ENCODE peak calls at places on chromosomes 6 and 20, in eight cellular contexts. One of them, this sample, is unnamed.

GRCh38 chr20:3071610-3072529 is at the start of gene OXT:
- DNase-seq in colonic mucosa: peak
- DNase-seq in psoas muscle: peak
- DNase-seq in naive thymus-derived CD4-positive, alpha-beta T cell: peak
- DNase-seq in WERI-Rb-1: no peak
- DNase-seq in Peyer's patch: peak
- DNase-seq in K562: no peak
- DNase-seq in AG04450: no peak
- DNase-seq in this sample: peak

GRCh38 chr20:56445540-56445939 is 22.9 kb upstream of the RTF2 start:
- DNase-seq in colonic mucosa: no peak
- DNase-seq in psoas muscle: no peak
- DNase-seq in naive thymus-derived CD4-positive, alpha-beta T cell: no peak
- DNase-seq in WERI-Rb-1: no peak
- DNase-seq in Peyer's patch: no peak
- DNase-seq in K562: no peak
- DNase-seq in AG04450: no peak
- DNase-seq in this sample: peak

GRCh38 chr6:35583893-35584688 is 71.4 kb upstream of the TULP1 start:
- DNase-seq in colonic mucosa: peak
- DNase-seq in psoas muscle: no peak
- DNase-seq in naive thymus-derived CD4-positive, alpha-beta T cell: peak
- DNase-seq in WERI-Rb-1: peak
- DNase-seq in Peyer's patch: peak
- DNase-seq in K562: peak
- DNase-seq in AG04450: peak
- DNase-seq in this sample: peak

GRCh38 chr6:124234806-124235205 is 431.1 kb downstream of the NKAIN2 start:
- DNase-seq in colonic mucosa: no peak
- DNase-seq in psoas muscle: no peak
- DNase-seq in naive thymus-derived CD4-positive, alpha-beta T cell: no peak
- DNase-seq in WERI-Rb-1: no peak
- DNase-seq in Peyer's patch: no peak
- DNase-seq in K562: no peak
- DNase-seq in AG04450: no peak
- DNase-seq in this sample: no peak

GRCh38 chr20:47704746-47705496 is 80.4 kb downstream of the SULF2 start:
- DNase-seq in colonic mucosa: no peak
- DNase-seq in psoas muscle: peak
- DNase-seq in naive thymus-derived CD4-positive, alpha-beta T cell: no peak
- DNase-seq in WERI-Rb-1: no peak
- DNase-seq in Peyer's patch: no peak
- DNase-seq in K562: no peak
- DNase-seq in AG04450: no peak
- DNase-seq in this sample: no peak

GRCh38 chr6:156953125-156953477 is 175.9 kb downstream of the ARID1B start:
- DNase-seq in colonic mucosa: no peak
- DNase-seq in psoas muscle: no peak
- DNase-seq in naive thymus-derived CD4-positive, alpha-beta T cell: no peak
- DNase-seq in WERI-Rb-1: no peak
- DNase-seq in Peyer's patch: no peak
- DNase-seq in K562: no peak
- DNase-seq in AG04450: no peak
- DNase-seq in this sample: no peak

GRCh38 chr20:671252-672030 is 4.2 kb downstream of the SCRT2 start:
- DNase-seq in colonic mucosa: no peak
- DNase-seq in psoas muscle: no peak
- DNase-seq in naive thymus-derived CD4-positive, alpha-beta T cell: no peak
- DNase-seq in WERI-Rb-1: no peak
- DNase-seq in Peyer's patch: no peak
- DNase-seq in K562: peak
- DNase-seq in AG04450: no peak
- DNase-seq in this sample: no peak

GRCh38 chr20:62539208-62539607 is 63.4 kb upstream of the GATA5 start:
- DNase-seq in colonic mucosa: no peak
- DNase-seq in psoas muscle: no peak
- DNase-seq in naive thymus-derived CD4-positive, alpha-beta T cell: no peak
- DNase-seq in WERI-Rb-1: no peak
- DNase-seq in Peyer's patch: no peak
- DNase-seq in K562: no peak
- DNase-seq in AG04450: no peak
- DNase-seq in this sample: no peak

GRCh38 chr6:36679043-36679821 is 718 bp downstream of the CDKN1A start:
- DNase-seq in colonic mucosa: peak
- DNase-seq in psoas muscle: peak
- DNase-seq in naive thymus-derived CD4-positive, alpha-beta T cell: peak
- DNase-seq in WERI-Rb-1: peak
- DNase-seq in Peyer's patch: peak
- DNase-seq in K562: peak
- DNase-seq in AG04450: no peak
- DNase-seq in this sample: peak

GRCh38 chr20:40286991-40287531 is 402.0 kb downstream of the MAFB start:
- DNase-seq in colonic mucosa: peak
- DNase-seq in psoas muscle: peak
- DNase-seq in naive thymus-derived CD4-positive, alpha-beta T cell: no peak
- DNase-seq in WERI-Rb-1: no peak
- DNase-seq in Peyer's patch: no peak
- DNase-seq in K562: no peak
- DNase-seq in AG04450: no peak
- DNase-seq in this sample: peak
- H3K27ac ChIP-seq in colonic mucosa: no peak
- H3K27ac ChIP-seq in psoas muscle: peak
- H3K27ac ChIP-seq in naive thymus-derived CD4-positive, alpha-beta T cell: no peak
- H3K27ac ChIP-seq in WERI-Rb-1: no peak
- H3K27ac ChIP-seq in Peyer's patch: no peak
- H3K27ac ChIP-seq in K562: no peak
- H3K27ac ChIP-seq in AG04450: no peak
- H3K27ac ChIP-seq in this sample: peak

DNA sequence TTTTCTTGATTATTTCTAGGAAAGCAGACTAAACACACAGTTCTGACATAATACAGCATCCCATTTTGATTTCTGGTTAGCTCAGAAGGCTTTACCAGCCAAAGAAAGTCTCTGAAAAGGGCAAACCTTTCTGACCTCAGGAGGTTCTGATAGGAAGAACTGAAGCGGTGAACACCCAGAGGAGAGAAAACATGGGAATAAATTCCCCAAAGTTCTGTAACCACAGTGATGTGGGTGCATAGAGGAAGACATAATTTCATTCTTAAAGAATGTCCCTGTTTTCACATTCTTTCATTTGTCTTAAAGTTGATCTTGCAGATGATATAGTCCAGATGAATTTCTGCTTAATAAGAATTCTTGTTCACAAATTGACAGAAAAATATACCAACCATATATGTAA is 60.3 kb downstream of the RSPO3 start:
- DNase-seq in colonic mucosa: no peak
- DNase-seq in psoas muscle: no peak
- DNase-seq in naive thymus-derived CD4-positive, alpha-beta T cell: no peak
- DNase-seq in WERI-Rb-1: no peak
- DNase-seq in Peyer's patch: no peak
- DNase-seq in K562: no peak
- DNase-seq in AG04450: no peak
- DNase-seq in this sample: no peak
- H3K27ac ChIP-seq in colonic mucosa: no peak
- H3K27ac ChIP-seq in psoas muscle: no peak
- H3K27ac ChIP-seq in naive thymus-derived CD4-positive, alpha-beta T cell: no peak
- H3K27ac ChIP-seq in WERI-Rb-1: no peak
- H3K27ac ChIP-seq in Peyer's patch: no peak
- H3K27ac ChIP-seq in K562: no peak
- H3K27ac ChIP-seq in AG04450: no peak
- H3K27ac ChIP-seq in this sample: no peak

GRCh38 chr6:24985313-24985712 is 49.6 kb upstream of the RIPOR2 start:
- DNase-seq in colonic mucosa: no peak
- DNase-seq in psoas muscle: no peak
- DNase-seq in naive thymus-derived CD4-positive, alpha-beta T cell: no peak
- DNase-seq in WERI-Rb-1: peak
- DNase-seq in Peyer's patch: no peak
- DNase-seq in K562: no peak
- DNase-seq in AG04450: no peak
- DNase-seq in this sample: no peak

GRCh38 chr6:24981385-24981758 is 45.6 kb upstream of the RIPOR2 start:
- DNase-seq in colonic mucosa: no peak
- DNase-seq in psoas muscle: no peak
- DNase-seq in naive thymus-derived CD4-positive, alpha-beta T cell: no peak
- DNase-seq in WERI-Rb-1: no peak
- DNase-seq in Peyer's patch: no peak
- DNase-seq in K562: no peak
- DNase-seq in AG04450: no peak
- DNase-seq in this sample: no peak

GRCh38 chr6:24982231-24982630 is 46.5 kb upstream of the RIPOR2 start:
- DNase-seq in colonic mucosa: no peak
- DNase-seq in psoas muscle: no peak
- DNase-seq in naive thymus-derived CD4-positive, alpha-beta T cell: no peak
- DNase-seq in WERI-Rb-1: no peak
- DNase-seq in Peyer's patch: no peak
- DNase-seq in K562: no peak
- DNase-seq in AG04450: no peak
- DNase-seq in this sample: no peak

GRCh38 chr6:24980507-24981384 is 45.0 kb upstream of the RIPOR2 start:
- DNase-seq in colonic mucosa: no peak
- DNase-seq in psoas muscle: no peak
- DNase-seq in naive thymus-derived CD4-positive, alpha-beta T cell: no peak
- DNase-seq in WERI-Rb-1: no peak
- DNase-seq in Peyer's patch: no peak
- DNase-seq in K562: no peak
- DNase-seq in AG04450: no peak
- DNase-seq in this sample: no peak
- H3K27ac ChIP-seq in colonic mucosa: no peak
- H3K27ac ChIP-seq in psoas muscle: no peak
- H3K27ac ChIP-seq in naive thymus-derived CD4-positive, alpha-beta T cell: no peak
- H3K27ac ChIP-seq in WERI-Rb-1: no peak
- H3K27ac ChIP-seq in Peyer's patch: no peak
- H3K27ac ChIP-seq in K562: no peak
- H3K27ac ChIP-seq in AG04450: no peak
- H3K27ac ChIP-seq in this sample: peak

DNA sequence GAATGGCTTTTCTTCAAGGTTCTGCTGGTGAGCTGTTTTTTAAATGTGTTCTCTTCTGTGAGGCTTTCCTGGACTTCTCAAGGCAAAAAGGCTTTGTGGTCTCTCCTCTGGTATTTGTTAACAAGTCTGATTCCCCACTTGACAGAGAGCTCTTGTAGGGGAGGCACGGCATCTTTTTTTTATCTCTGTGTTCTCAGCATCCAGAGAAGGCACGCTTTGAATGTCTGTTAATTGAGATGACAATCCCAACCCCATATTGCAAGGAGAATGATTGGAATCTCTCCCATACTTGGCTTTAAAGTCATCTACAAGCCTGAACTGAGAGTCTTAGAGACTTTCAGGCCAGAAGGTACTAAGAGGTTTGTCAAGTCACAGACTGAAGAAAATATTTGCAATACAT is 22.6 kb downstream of the EDN1 start:
- DNase-seq in colonic mucosa: no peak
- DNase-seq in psoas muscle: no peak
- DNase-seq in naive thymus-derived CD4-positive, alpha-beta T cell: no peak
- DNase-seq in WERI-Rb-1: no peak
- DNase-seq in Peyer's patch: no peak
- DNase-seq in K562: no peak
- DNase-seq in AG04450: no peak
- DNase-seq in this sample: no peak
- H3K27ac ChIP-seq in colonic mucosa: no peak
- H3K27ac ChIP-seq in psoas muscle: no peak
- H3K27ac ChIP-seq in naive thymus-derived CD4-positive, alpha-beta T cell: no peak
- H3K27ac ChIP-seq in WERI-Rb-1: no peak
- H3K27ac ChIP-seq in Peyer's patch: no peak
- H3K27ac ChIP-seq in K562: no peak
- H3K27ac ChIP-seq in AG04450: no peak
- H3K27ac ChIP-seq in this sample: no peak